ENCODE peak calls at places on chromosomes 5 and 9, in eight cellular contexts. R, A, E, M, V, J, C and H are unnamed samples.

GRCh38 chr5:94968507-94969095 is 316.3 kb downstream of the MCTP1 start:
- DNase-seq in R (no peak), A (peak), E (peak), M (peak), V (peak), J (peak), C (no peak), H (peak)

GRCh38 chr9:99447951-99448350 is 225.9 kb downstream of the SEC61B start:
- DNase-seq in R (no peak), A (no peak), E (no peak), M (no peak), V (no peak), J (no peak), C (no peak), H (no peak)

GRCh38 chr9:72363908-72364678 is 915 bp downstream of the ZFAND5 start:
- DNase-seq in R (peak), A (peak), E (peak), M (peak), V (peak), J (peak), C (peak), H (peak)

GRCh38 chr9:135339378-135339973 is 140.1 kb upstream of the PPP1R26 start:
- DNase-seq in R (peak), A (no peak), E (no peak), M (no peak), V (no peak), J (no peak), C (peak), H (no peak)

GRCh38 chr5:64691333-64691732 is 1.0 kb downstream of the SHISAL2B start:
- DNase-seq in R (no peak), A (no peak), E (peak), M (peak), V (no peak), J (no peak), C (no peak), H (no peak)

GRCh38 chr5:151772029-151772867 is 494 bp downstream of the G3BP1 start:
- DNase-seq in R (peak), A (peak), E (peak), M (peak), V (peak), J (peak), C (peak), H (peak)

GRCh38 chr5:133252133-133252480 is 200.3 kb downstream of the HSPA4 start:
- DNase-seq in R (no peak), A (no peak), E (no peak), M (peak), V (no peak), J (no peak), C (no peak), H (no peak)

GRCh38 chr5:176650354-176650884 is 3.1 kb downstream of the TSPAN17 start:
- DNase-seq in R (no peak), A (no peak), E (no peak), M (peak), V (no peak), J (no peak), C (peak), H (no peak)

GRCh38 chr5:168006473-168007130 is 284.8 kb upstream of the WWC1 start:
- DNase-seq in R (no peak), A (no peak), E (no peak), M (no peak), V (no peak), J (peak), C (no peak), H (no peak)

GRCh38 chr5:15957124-15957523 is 222.5 kb downstream of the MARCHF11 start:
- DNase-seq in R (no peak), A (no peak), E (no peak), M (no peak), V (no peak), J (no peak), C (no peak), H (no peak)

GRCh38 chr9:76161546-76161945 is 232.7 kb downstream of the RFK start:
- DNase-seq in R (no peak), A (no peak), E (no peak), M (peak), V (no peak), J (peak), C (no peak), H (no peak)

GRCh38 chr9:74953235-74953741 is 576 bp upstream of the C9orf40 start:
- DNase-seq in R (no peak), A (no peak), E (no peak), M (no peak), V (no peak), J (no peak), C (no peak), H (no peak)

GRCh38 chr5:32613050-32613672 is 27.8 kb downstream of the SUB1 start:
- DNase-seq in R (peak), A (peak), E (peak), M (peak), V (peak), J (peak), C (peak), H (peak)

GRCh38 chr9:130173462-130173876 is 1.3 kb downstream of the NCS1 start:
- DNase-seq in R (no peak), A (no peak), E (no peak), M (peak), V (no peak), J (peak), C (no peak), H (no peak)

GRCh38 chr5:1460054-1460682 is 14.9 kb upstream of the SLC6A3 start:
- DNase-seq in R (no peak), A (no peak), E (no peak), M (no peak), V (no peak), J (no peak), C (peak), H (no peak)

GRCh38 chr9:83722726-83723495 is 15.2 kb upstream of the UBQLN1 start:
- DNase-seq in R (no peak), A (no peak), E (no peak), M (no peak), V (no peak), J (no peak), C (no peak), H (no peak)

GRCh38 chr5:23627976-23628375 is 120.6 kb downstream of the PRDM9 start:
- DNase-seq in R (no peak), A (no peak), E (no peak), M (no peak), V (no peak), J (no peak), C (no peak), H (no peak)

GRCh38 chr9:132694144-132694543 is 23.9 kb downstream of the GTF3C4 start:
- DNase-seq in R (no peak), A (no peak), E (peak), M (peak), V (peak), J (peak), C (no peak), H (no peak)

GRCh38 chr9:128104171-128104618 is 23.3 kb downstream of the PTGES2 start:
- DNase-seq in R (peak), A (no peak), E (no peak), M (no peak), V (peak), J (no peak), C (no peak), H (no peak)

GRCh38 chr9:128101690-128102089 is 25.8 kb downstream of the PTGES2 start:
- DNase-seq in R (peak), A (no peak), E (no peak), M (no peak), V (no peak), J (no peak), C (no peak), H (no peak)

GRCh38 chr9:128102196-128102595 is 25.3 kb downstream of the PTGES2 start:
- DNase-seq in R (no peak), A (no peak), E (no peak), M (no peak), V (no peak), J (no peak), C (no peak), H (no peak)

GRCh38 chr9:128102861-128103588 is 24.5 kb downstream of the PTGES2 start:
- DNase-seq in R (peak), A (no peak), E (no peak), M (no peak), V (no peak), J (no peak), C (no peak), H (no peak)

DNA sequence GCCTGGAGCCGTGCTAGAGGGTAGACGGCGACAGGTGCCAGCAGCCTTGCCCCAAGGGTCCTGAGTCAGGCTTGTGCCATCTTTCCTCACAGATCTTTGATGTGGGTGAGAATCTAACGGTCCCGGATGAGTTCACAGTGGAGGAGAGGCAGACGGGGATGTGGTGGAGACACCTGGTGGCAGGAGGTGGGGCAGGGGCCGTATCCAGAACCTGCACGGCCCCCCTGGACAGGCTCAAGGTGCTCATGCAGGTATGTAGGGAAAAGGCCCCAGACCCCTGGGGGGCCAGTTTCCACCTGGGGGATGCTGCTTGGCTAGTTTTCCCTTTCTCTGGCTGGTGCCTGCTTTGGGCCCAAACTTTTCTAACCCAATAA is 24.0 kb downstream of the PTGES2 start:
- DNase-seq in R (no peak), A (no peak), E (no peak), M (peak), V (peak), J (no peak), C (no peak), H (no peak)
- TF ChIP-seq CTCF in R (peak), A (no peak), E (peak), M (peak), V (peak), J (peak), C (no peak), H (no peak)

DNA sequence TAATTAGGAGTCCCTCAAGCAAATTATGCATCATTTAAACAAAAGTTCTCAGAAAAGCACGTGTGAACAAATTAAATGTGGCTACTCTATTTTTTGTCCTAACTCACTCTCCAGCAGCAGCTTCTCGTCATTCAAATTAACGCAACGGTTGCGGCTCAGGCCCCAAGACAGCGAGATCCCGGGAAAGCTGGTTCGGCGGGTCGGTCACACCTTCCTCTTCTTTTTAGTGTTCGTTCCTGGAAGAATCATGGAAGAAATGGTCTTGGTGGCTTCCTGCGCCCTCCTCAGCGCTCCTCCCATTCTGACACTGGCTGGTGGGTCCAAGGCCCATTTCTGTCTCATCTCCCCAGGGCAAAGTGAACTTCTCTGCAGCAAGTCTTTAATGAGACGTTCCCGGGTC is 382.8 kb upstream of the IRX1 start:
- DNase-seq in R (no peak), A (no peak), E (no peak), M (no peak), V (no peak), J (no peak), C (no peak), H (no peak)
- TF ChIP-seq CTCF in R (no peak), A (no peak), E (no peak), M (no peak), V (no peak), J (no peak), C (no peak), H (no peak)

GRCh38 chr9:114424126-114424525 is 36.3 kb upstream of the AKNA start:
- DNase-seq in R (no peak), A (no peak), E (no peak), M (no peak), V (no peak), J (no peak), C (no peak), H (no peak)
- TF ChIP-seq CTCF in R (no peak), A (no peak), E (no peak), M (no peak), V (no peak), J (no peak), C (no peak), H (no peak)

GRCh38 chr5:129053438-129053837 is 41.1 kb upstream of the ISOC1 start:
- DNase-seq in R (no peak), A (no peak), E (no peak), M (no peak), V (no peak), J (no peak), C (no peak), H (no peak)
- TF ChIP-seq CTCF in R (no peak), A (no peak), E (no peak), M (no peak), V (no peak), J (no peak), C (no peak), H (no peak)

GRCh38 chr9:128001411-128002298 is 20.9 kb upstream of the EEIG1 start:
- DNase-seq in R (no peak), A (no peak), E (peak), M (peak), V (no peak), J (peak), C (no peak), H (no peak)
- TF ChIP-seq CTCF in R (no peak), A (no peak), E (no peak), M (no peak), V (no peak), J (no peak), C (no peak), H (no peak)

GRCh38 chr5:135743684-135744083 is 90.8 kb upstream of the SLC25A48 start:
- DNase-seq in R (no peak), A (no peak), E (no peak), M (no peak), V (no peak), J (no peak), C (no peak), H (no peak)

GRCh38 chr5:135739383-135739961 is 95.0 kb upstream of the SLC25A48 start:
- DNase-seq in R (no peak), A (no peak), E (no peak), M (no peak), V (no peak), J (no peak), C (no peak), H (no peak)

GRCh38 chr5:135740475-135740874 is 94.0 kb upstream of the SLC25A48 start:
- DNase-seq in R (no peak), A (peak), E (no peak), M (no peak), V (no peak), J (no peak), C (no peak), H (no peak)

GRCh38 chr5:135738564-135738875 is 95.9 kb upstream of the SLC25A48 start:
- DNase-seq in R (no peak), A (no peak), E (no peak), M (no peak), V (no peak), J (no peak), C (no peak), H (no peak)

GRCh38 chr5:135741040-135741439 is 93.4 kb upstream of the SLC25A48 start:
- DNase-seq in R (no peak), A (no peak), E (no peak), M (no peak), V (no peak), J (no peak), C (no peak), H (no peak)
- TF ChIP-seq CTCF in R (no peak), A (peak), E (no peak), M (no peak), V (no peak), J (no peak), C (no peak), H (no peak)

DNA sequence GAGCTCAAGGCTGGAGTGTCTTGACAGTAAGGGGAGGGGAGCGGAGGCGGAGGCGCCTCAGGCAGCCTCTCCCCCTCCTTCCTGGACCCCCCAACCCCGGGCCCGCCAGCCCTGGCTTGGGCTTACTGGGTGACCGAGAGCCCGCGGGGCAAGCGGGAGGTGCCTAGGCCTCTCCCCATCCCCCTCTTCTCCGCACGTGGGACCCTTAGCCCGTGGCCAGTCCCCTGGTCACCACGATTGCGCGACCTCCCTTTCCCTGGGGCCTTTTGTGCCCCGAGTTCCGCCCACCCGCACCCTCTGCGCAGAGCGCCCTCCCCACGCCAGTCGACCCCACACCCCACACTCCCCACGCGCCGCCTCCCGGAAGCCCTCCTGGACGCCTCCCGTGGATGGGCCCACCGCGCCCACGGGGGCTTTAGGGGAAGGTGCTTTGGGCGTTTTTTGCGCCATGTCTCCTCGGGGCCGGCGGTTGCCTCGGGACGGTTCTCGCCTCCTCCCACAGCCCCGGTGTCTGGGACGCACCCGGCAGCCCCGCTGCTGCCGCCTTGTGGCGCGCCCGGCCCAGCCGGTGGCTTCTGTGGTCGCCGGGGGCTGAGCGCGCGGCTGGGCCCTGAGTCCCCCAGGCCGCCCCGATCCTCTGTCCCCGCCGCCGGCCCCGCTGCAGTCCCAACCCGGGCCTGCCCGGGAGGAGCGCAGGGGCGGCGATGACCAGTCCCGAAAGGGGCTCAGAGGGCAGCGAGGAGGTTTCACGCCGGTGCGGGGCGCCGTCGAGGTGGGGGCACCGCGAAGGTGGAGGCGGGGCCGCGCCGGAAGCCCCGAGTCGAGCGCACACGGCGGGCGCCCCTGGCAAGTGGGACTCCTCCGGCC is 3.2 kb downstream of the TOR4A start:
- DNase-seq in R (peak), A (no peak), E (no peak), M (peak), V (no peak), J (peak), C (no peak), H (peak)
- TF ChIP-seq CTCF in R (peak), A (no peak), E (no peak), M (peak), V (no peak), J (peak), C (no peak), H (peak)

GRCh38 chr5:159641371-159642039 is 274.8 kb upstream of the ADRA1B start:
- DNase-seq in R (no peak), A (no peak), E (no peak), M (no peak), V (no peak), J (no peak), C (no peak), H (no peak)

GRCh38 chr5:159644053-159644452 is 272.2 kb upstream of the ADRA1B start:
- DNase-seq in R (no peak), A (no peak), E (no peak), M (no peak), V (no peak), J (peak), C (no peak), H (no peak)

GRCh38 chr5:159640921-159641320 is 275.4 kb upstream of the ADRA1B start:
- DNase-seq in R (no peak), A (no peak), E (no peak), M (no peak), V (no peak), J (no peak), C (no peak), H (no peak)

GRCh38 chr5:159642379-159642778 is 273.9 kb upstream of the ADRA1B start:
- DNase-seq in R (no peak), A (no peak), E (no peak), M (no peak), V (no peak), J (no peak), C (no peak), H (no peak)

DNA sequence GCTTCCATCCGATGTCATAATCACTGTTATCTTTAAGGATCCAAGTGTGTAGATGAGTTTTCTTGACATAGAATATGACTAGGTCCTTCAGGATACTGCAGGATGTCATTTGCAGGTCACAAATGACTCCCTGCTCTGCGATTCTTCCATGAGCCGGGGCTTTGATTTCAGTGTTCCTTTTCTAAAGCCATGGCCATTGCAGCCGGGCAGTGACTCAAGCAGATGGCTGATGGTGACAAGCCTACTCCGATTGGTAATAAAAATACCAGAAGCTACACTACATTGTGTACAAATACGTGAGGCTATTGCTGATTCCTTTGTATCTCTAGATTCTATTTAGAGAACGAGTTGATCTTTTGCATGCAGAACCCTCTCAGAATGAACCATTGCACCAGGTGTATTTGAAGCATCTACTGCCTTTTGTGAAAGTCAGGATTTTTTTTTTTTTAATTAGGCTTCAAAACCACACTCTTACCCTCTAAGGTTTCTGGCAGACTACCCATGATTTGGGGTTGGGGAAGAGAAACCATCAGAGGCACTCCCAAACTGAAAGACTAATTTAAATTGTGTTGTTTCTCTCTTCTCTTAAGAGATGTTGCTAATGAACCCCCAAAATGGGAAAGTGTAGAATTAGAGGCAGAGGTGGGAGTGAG is 271.0 kb upstream of the ADRA1B start:
- DNase-seq in R (no peak), A (peak), E (no peak), M (no peak), V (no peak), J (no peak), C (no peak), H (no peak)
- TF ChIP-seq CTCF in R (no peak), A (no peak), E (no peak), M (no peak), V (no peak), J (no peak), C (no peak), H (no peak)

GRCh38 chr9:95003694-95004451 is 277.4 kb downstream of the AOPEP start:
- DNase-seq in R (no peak), A (peak), E (peak), M (peak), V (peak), J (peak), C (no peak), H (peak)
- TF ChIP-seq CTCF in R (no peak), A (no peak), E (no peak), M (no peak), V (no peak), J (peak), C (no peak), H (no peak)